ENCODE peak calls at places on chromosomes 1 and 21, in four cellular contexts. One of them, this sample, is unnamed.
A peak's percentile ranks its signal among the peaks of the same experiment; 100 is the strongest.

GRCh38 chr21:29192999-29193563 is 62.6 kb downstream of the MAP3K7CL start:
- DNase-seq in HL-60: no peak
- DNase-seq in GM12878: no peak
- DNase-seq in K562: no peak
- DNase-seq in this sample: no peak

GRCh38 chr1:205313681-205314308 is 7.8 kb downstream of the NUAK2 start:
- DNase-seq in HL-60: no peak
- DNase-seq in GM12878: peak; percentile 48
- DNase-seq in K562: no peak
- DNase-seq in this sample: no peak

GRCh38 chr1:26278303-26278702 is 1.6 kb upstream of the SH3BGRL3 start:
- DNase-seq in HL-60: no peak
- DNase-seq in GM12878: no peak
- DNase-seq in K562: no peak
- DNase-seq in this sample: no peak

GRCh38 chr1:92567211-92567868 is 80.6 kb upstream of the GFI1 start:
- DNase-seq in HL-60: no peak
- DNase-seq in GM12878: no peak
- DNase-seq in K562: no peak
- DNase-seq in this sample: no peak

GRCh38 chr1:45304311-45305081 is 22.2 kb upstream of the HPDL start:
- DNase-seq in HL-60: no peak
- DNase-seq in GM12878: no peak
- DNase-seq in K562: peak; percentile 28
- DNase-seq in this sample: no peak

GRCh38 chr21:33642896-33643657 is 776 bp downstream of the ITSN1 start:
- DNase-seq in HL-60: no peak
- DNase-seq in GM12878: no peak
- DNase-seq in K562: peak; percentile 50
- DNase-seq in this sample: no peak

GRCh38 chr1:230287674-230288315 is 138.3 kb downstream of the PGBD5 start:
- DNase-seq in HL-60: no peak
- DNase-seq in GM12878: no peak
- DNase-seq in K562: no peak
- DNase-seq in this sample: no peak

GRCh38 chr1:42420911-42421585 is 34.8 kb downstream of the ZMYND12 start:
- DNase-seq in HL-60: no peak
- DNase-seq in GM12878: no peak
- DNase-seq in K562: no peak
- DNase-seq in this sample: no peak

GRCh38 chr1:182235604-182235951 is 156.0 kb downstream of the GLUL start:
- DNase-seq in HL-60: no peak
- DNase-seq in GM12878: no peak
- DNase-seq in K562: no peak
- DNase-seq in this sample: no peak

GRCh38 chr1:212525479-212526110 is 83.0 kb upstream of the ATF3 start:
- DNase-seq in HL-60: no peak
- DNase-seq in GM12878: no peak
- DNase-seq in K562: no peak
- DNase-seq in this sample: no peak

GRCh38 chr1:59298178-59298583 is 1.3 kb downstream of the FGGY start:
- DNase-seq in HL-60: no peak
- DNase-seq in GM12878: no peak
- DNase-seq in K562: peak; percentile 18
- DNase-seq in this sample: no peak

GRCh38 chr1:204498980-204499379 is 4.4 kb upstream of the PIK3C2B start:
- DNase-seq in HL-60: no peak
- DNase-seq in GM12878: no peak
- DNase-seq in K562: no peak
- DNase-seq in this sample: no peak

GRCh38 chr1:57897581-57897980 is 473.7 kb upstream of the DAB1 start:
- DNase-seq in HL-60: no peak
- DNase-seq in GM12878: no peak
- DNase-seq in K562: no peak
- DNase-seq in this sample: no peak

GRCh38 chr1:204577794-204578478 is 61.7 kb downstream of the MDM4 start:
- DNase-seq in HL-60: no peak
- DNase-seq in GM12878: no peak
- DNase-seq in K562: no peak
- DNase-seq in this sample: no peak

GRCh38 chr1:41380979-41381690 is 19.9 kb downstream of the FOXO6 start:
- DNase-seq in HL-60: no peak
- DNase-seq in GM12878: no peak
- DNase-seq in K562: peak; percentile 56
- DNase-seq in this sample: no peak

GRCh38 chr1:222018051-222018450 is 276.2 kb upstream of the DUSP10 start:
- DNase-seq in HL-60: no peak
- DNase-seq in GM12878: no peak
- DNase-seq in K562: no peak
- DNase-seq in this sample: no peak

GRCh38 chr1:223259462-223259861 is 104.5 kb downstream of the SUSD4 start:
- DNase-seq in HL-60: no peak
- DNase-seq in GM12878: no peak
- DNase-seq in K562: no peak
- DNase-seq in this sample: no peak

GRCh38 chr1:36306210-36306901 is at the start of gene SH3D21:
- DNase-seq in HL-60: no peak
- DNase-seq in GM12878: no peak
- DNase-seq in K562: peak; percentile 38
- DNase-seq in this sample: peak; percentile 59

GRCh38 chr1:236120725-236121153 is 21.6 kb upstream of the GPR137B start:
- DNase-seq in HL-60: no peak
- DNase-seq in GM12878: peak; percentile 48
- DNase-seq in K562: no peak
- DNase-seq in this sample: no peak

GRCh38 chr1:201275266-201275666 is 8.0 kb upstream of the PKP1 start:
- DNase-seq in HL-60: no peak
- DNase-seq in GM12878: no peak
- DNase-seq in K562: no peak
- DNase-seq in this sample: no peak

GRCh38 chr1:41362749-41363631 is 1.8 kb downstream of the FOXO6 start:
- DNase-seq in HL-60: no peak
- DNase-seq in GM12878: no peak
- DNase-seq in K562: no peak
- DNase-seq in this sample: no peak

GRCh38 chr21:43868461-43868860 is 3.4 kb downstream of the AGPAT3 start:
- DNase-seq in HL-60: no peak
- DNase-seq in GM12878: no peak
- DNase-seq in K562: no peak
- DNase-seq in this sample: no peak

GRCh38 chr1:74534241-74534640 is 21.8 kb upstream of the LRRC53 start:
- DNase-seq in HL-60: no peak
- DNase-seq in GM12878: no peak
- DNase-seq in K562: no peak
- DNase-seq in this sample: no peak

GRCh38 chr1:55735110-55735509 is 519.9 kb upstream of the USP24 start:
- DNase-seq in HL-60: no peak
- DNase-seq in GM12878: no peak
- DNase-seq in K562: no peak
- DNase-seq in this sample: no peak

GRCh38 chr1:3028531-3029282 is 7.4 kb downstream of the ACTRT2 start:
- DNase-seq in HL-60: no peak
- DNase-seq in GM12878: no peak
- DNase-seq in K562: no peak
- DNase-seq in this sample: no peak

GRCh38 chr1:225845097-225845496 is 35.2 kb downstream of the EPHX1 start:
- DNase-seq in HL-60: no peak
- DNase-seq in GM12878: no peak
- DNase-seq in K562: no peak
- DNase-seq in this sample: no peak

GRCh38 chr1:113647121-113647520 is 112.2 kb downstream of the PHTF1 start:
- DNase-seq in HL-60: no peak
- DNase-seq in GM12878: no peak
- DNase-seq in K562: no peak
- DNase-seq in this sample: no peak

GRCh38 chr1:234271243-234271606 is 102.0 kb upstream of the COA6 start:
- DNase-seq in HL-60: no peak
- DNase-seq in GM12878: peak; percentile 89
- DNase-seq in K562: no peak
- DNase-seq in this sample: peak; percentile 35

GRCh38 chr1:63408331-63408730 is 40.9 kb downstream of the ALG6 start:
- DNase-seq in HL-60: no peak
- DNase-seq in GM12878: no peak
- DNase-seq in K562: no peak
- DNase-seq in this sample: no peak

GRCh38 chr1:196049407-196049806 is 558.8 kb downstream of the KCNT2 start:
- DNase-seq in HL-60: no peak
- DNase-seq in GM12878: no peak
- DNase-seq in K562: no peak
- DNase-seq in this sample: no peak

GRCh38 chr1:157952601-157953000 is 40.8 kb upstream of the KIRREL1 start:
- DNase-seq in HL-60: no peak
- DNase-seq in GM12878: no peak
- DNase-seq in K562: no peak
- DNase-seq in this sample: no peak

GRCh38 chr21:33112670-33113596 is 43.0 kb downstream of the OLIG1 start:
- DNase-seq in HL-60: no peak
- DNase-seq in GM12878: no peak
- DNase-seq in K562: no peak
- DNase-seq in this sample: no peak

GRCh38 chr1:191590578-191590977 is 567.7 kb upstream of the RGS18 start:
- DNase-seq in HL-60: no peak
- DNase-seq in GM12878: no peak
- DNase-seq in K562: no peak
- DNase-seq in this sample: no peak

GRCh38 chr1:228101994-228102790 is 933 bp downstream of the C1orf35 start:
- DNase-seq in HL-60: no peak
- DNase-seq in GM12878: no peak
- DNase-seq in K562: peak; percentile 77
- DNase-seq in this sample: peak; percentile 66

GRCh38 chr1:150995896-150996295 is 10.8 kb downstream of the MINDY1 start:
- DNase-seq in HL-60: no peak
- DNase-seq in GM12878: no peak
- DNase-seq in K562: peak; percentile 38
- DNase-seq in this sample: no peak

GRCh38 chr1:1304331-1305299 is 3.1 kb downstream of the ACAP3 start:
- DNase-seq in HL-60: no peak
- DNase-seq in GM12878: no peak
- DNase-seq in K562: peak; percentile 52
- DNase-seq in this sample: no peak

GRCh38 chr1:183769956-183770815 is 34.7 kb upstream of the RGL1 start:
- DNase-seq in HL-60: peak; percentile 3
- DNase-seq in GM12878: no peak
- DNase-seq in K562: no peak
- DNase-seq in this sample: no peak

GRCh38 chr1:151277249-151277648 is 4.8 kb upstream of the ZNF687 start:
- DNase-seq in HL-60: peak; percentile 77
- DNase-seq in GM12878: peak; percentile 51
- DNase-seq in K562: no peak
- DNase-seq in this sample: no peak

GRCh38 chr1:158285756-158286241 is 3.9 kb upstream of the CD1C start:
- DNase-seq in HL-60: peak; percentile 88
- DNase-seq in GM12878: peak; percentile 79
- DNase-seq in K562: no peak
- DNase-seq in this sample: no peak

GRCh38 chr1:35573198-35573775 is at the start of gene TFAP2E:
- DNase-seq in HL-60: no peak
- DNase-seq in GM12878: no peak
- DNase-seq in K562: no peak
- DNase-seq in this sample: no peak

GRCh38 chr1:116537439-116537838 is 33.4 kb downstream of the CD58 start:
- DNase-seq in HL-60: peak; percentile 38
- DNase-seq in GM12878: no peak
- DNase-seq in K562: peak; percentile 40
- DNase-seq in this sample: no peak

GRCh38 chr1:116537898-116538297 is 32.9 kb downstream of the CD58 start:
- DNase-seq in HL-60: no peak
- DNase-seq in GM12878: no peak
- DNase-seq in K562: no peak
- DNase-seq in this sample: no peak

GRCh38 chr1:116540088-116540487 is 30.7 kb downstream of the CD58 start:
- DNase-seq in HL-60: no peak
- DNase-seq in GM12878: no peak
- DNase-seq in K562: no peak
- DNase-seq in this sample: no peak

GRCh38 chr1:116534014-116534739 is 36.6 kb downstream of the CD58 start:
- DNase-seq in HL-60: no peak
- DNase-seq in GM12878: no peak
- DNase-seq in K562: no peak
- DNase-seq in this sample: no peak

GRCh38 chr1:116538527-116538926 is 32.3 kb downstream of the CD58 start:
- DNase-seq in HL-60: no peak
- DNase-seq in GM12878: no peak
- DNase-seq in K562: peak; percentile 42
- DNase-seq in this sample: no peak
- TF ChIP-seq SPI1 in HL-60: no peak
- TF ChIP-seq SPI1 in GM12878: no peak
- TF ChIP-seq SPI1 in K562: no peak
- TF ChIP-seq SPI1 in this sample: no peak

GRCh38 chr21:25573409-25574206 is 33.7 kb downstream of the MRPL39 start:
- DNase-seq in HL-60: no peak
- DNase-seq in GM12878: peak; percentile 81
- DNase-seq in K562: peak; percentile 22
- DNase-seq in this sample: no peak
- TF ChIP-seq SPI1 in HL-60: no peak
- TF ChIP-seq SPI1 in GM12878: peak; percentile 13
- TF ChIP-seq SPI1 in K562: no peak
- TF ChIP-seq SPI1 in this sample: peak; percentile 33

GRCh38 chr1:112172294-112172882 is 182.9 kb upstream of the KCND3 start:
- DNase-seq in HL-60: peak; percentile 26
- DNase-seq in GM12878: no peak
- DNase-seq in K562: peak; percentile 52
- DNase-seq in this sample: no peak
- TF ChIP-seq SPI1 in HL-60: no peak
- TF ChIP-seq SPI1 in GM12878: no peak
- TF ChIP-seq SPI1 in K562: no peak
- TF ChIP-seq SPI1 in this sample: no peak

DNA sequence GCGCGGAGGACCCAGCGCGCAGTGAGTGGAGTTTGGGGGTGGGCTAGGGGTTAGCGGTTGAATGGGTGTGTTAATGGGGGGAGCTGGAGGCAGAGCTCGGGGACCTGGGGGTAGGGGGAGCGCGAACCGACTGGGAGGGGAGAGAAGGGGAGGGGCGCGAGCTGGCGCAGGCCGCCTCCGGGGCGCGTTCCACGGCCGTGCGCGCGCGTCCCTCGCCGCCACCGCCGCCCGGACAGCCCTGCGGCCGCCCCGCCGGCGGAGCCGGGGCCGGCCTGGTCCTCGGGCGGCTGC is at the start of gene ADGRL2:
- DNase-seq in HL-60: no peak
- DNase-seq in GM12878: no peak
- DNase-seq in K562: no peak
- DNase-seq in this sample: peak; percentile 4
- TF ChIP-seq SPI1 in HL-60: no peak
- TF ChIP-seq SPI1 in GM12878: no peak
- TF ChIP-seq SPI1 in K562: no peak
- TF ChIP-seq SPI1 in this sample: no peak

This sample was measured in GM12891.